ENCODE peak calls at places on chromosome 2, in eight cellular contexts. Q, T, D, J, Y, Z, N and M are unnamed samples.

GRCh38 chr2:236512902-236513433 is 56.7 kb upstream of the ACKR3 start:
- DNase-seq in J (peak), Y (peak), N (peak), Z (peak), T (peak), D (peak), Q (peak), M (peak)

GRCh38 chr2:178806543-178806942 is 680 bp downstream of the TTN start:
- DNase-seq in Z (no peak), T (no peak), Q (no peak), D (no peak), N (no peak), Y (no peak), J (no peak), M (no peak)

GRCh38 chr2:154425999-154426398 is 272.5 kb upstream of the KCNJ3 start:
- DNase-seq in T (no peak), Z (no peak), Y (no peak), J (peak), Q (no peak), D (no peak), N (peak), M (no peak)

GRCh38 chr2:137865954-137866540 is 98.2 kb upstream of the HNMT start:
- DNase-seq in Q (peak), N (peak), D (peak), Z (no peak), J (no peak), T (no peak), Y (no peak), M (peak)

GRCh38 chr2:20561703-20562454 is 89.0 kb downstream of the HS1BP3 start:
- DNase-seq in J (no peak), Y (no peak), D (peak), T (no peak), Z (no peak), N (no peak), Q (no peak), M (no peak)

GRCh38 chr2:2050321-2050905 is 280.7 kb downstream of the MYT1L start:
- DNase-seq in Y (no peak), Z (no peak), N (no peak), Q (no peak), T (no peak), D (no peak), J (no peak), M (no peak)

GRCh38 chr2:36362291-36362690 is 6.7 kb downstream of the CRIM1 start:
- DNase-seq in T (no peak), N (no peak), J (no peak), Y (no peak), Z (no peak), Q (no peak), D (no peak), M (peak)

GRCh38 chr2:145753966-145754365 is 1234.0 kb upstream of the ZEB2 start:
- DNase-seq in Y (no peak), D (peak), Z (no peak), J (no peak), Q (no peak), N (no peak), T (no peak), M (no peak)

GRCh38 chr2:146677280-146677679 is 1167.5 kb upstream of the ACVR2A start:
- DNase-seq in Q (peak), Y (no peak), D (no peak), N (no peak), Z (no peak), J (no peak), T (no peak), M (no peak)

GRCh38 chr2:196498962-196499361 is 140.6 kb upstream of the CCDC150 start:
- DNase-seq in D (no peak), N (no peak), Z (no peak), Q (no peak), Y (no peak), T (no peak), J (no peak), M (no peak)

GRCh38 chr2:207223051-207223450 is 57.3 kb upstream of the KLF7 start:
- DNase-seq in N (no peak), Y (no peak), T (no peak), J (no peak), Q (peak), Z (no peak), D (no peak), M (no peak)

GRCh38 chr2:148813603-148814065 is 61.4 kb upstream of the KIF5C start:
- DNase-seq in Z (no peak), T (peak), D (peak), N (peak), Q (no peak), J (no peak), Y (no peak), M (no peak)

GRCh38 chr2:114724513-114724912 is 282.1 kb downstream of the DPP10 start:
- DNase-seq in Z (no peak), T (no peak), Q (no peak), Y (no peak), D (no peak), J (no peak), N (no peak), M (no peak)

GRCh38 chr2:98931596-98931995 is 4.4 kb downstream of the CRACDL start:
- DNase-seq in J (no peak), T (no peak), Z (no peak), N (no peak), D (no peak), Q (no peak), Y (no peak), M (no peak)

GRCh38 chr2:184308706-184309105 is 289.6 kb upstream of the ZNF804A start:
- DNase-seq in Z (no peak), N (no peak), T (no peak), Q (no peak), D (no peak), J (no peak), Y (no peak), M (no peak)

GRCh38 chr2:170771049-170771937 is 1.1 kb downstream of the ERICH2 start:
- DNase-seq in N (no peak), D (no peak), Y (no peak), J (no peak), Q (peak), T (peak), Z (no peak), M (peak)

GRCh38 chr2:1561793-1562521 is 148.7 kb downstream of the TPO start:
- DNase-seq in D (no peak), Q (no peak), Z (no peak), T (peak), N (no peak), Y (peak), J (no peak), M (no peak)

GRCh38 chr2:187964742-187965141 is 326.9 kb upstream of the GULP1 start:
- DNase-seq in Q (no peak), D (no peak), T (no peak), Z (no peak), J (no peak), N (no peak), Y (no peak), M (no peak)

GRCh38 chr2:30358822-30359221 is 88.2 kb upstream of the LCLAT1 start:
- DNase-seq in J (no peak), Z (no peak), T (no peak), N (no peak), Y (no peak), D (no peak), Q (no peak), M (no peak)

GRCh38 chr2:108548221-108549003 is 14.1 kb downstream of the LIMS1 start:
- DNase-seq in D (no peak), N (no peak), J (no peak), T (no peak), Z (no peak), Y (no peak), Q (no peak), M (peak)

GRCh38 chr2:160492401-160493226 is 993 bp downstream of the RBMS1 start:
- DNase-seq in Z (peak), T (peak), Q (peak), N (peak), Y (peak), J (peak), D (peak), M (peak)

GRCh38 chr2:135586148-135586547 is 54.9 kb downstream of the R3HDM1 start:
- DNase-seq in Q (no peak), T (no peak), N (no peak), J (no peak), Y (no peak), Z (no peak), D (no peak), M (no peak)

GRCh38 chr2:239955086-239955988 is 69.8 kb downstream of the NDUFA10 start:
- DNase-seq in T (peak), N (no peak), Z (no peak), J (no peak), Y (no peak), Q (no peak), D (no peak), M (no peak)

GRCh38 chr2:55883829-55884228 is 39.8 kb downstream of the EFEMP1 start:
- DNase-seq in N (no peak), D (no peak), Y (no peak), Z (no peak), T (no peak), J (no peak), Q (no peak), M (no peak)

GRCh38 chr2:105373344-105373781 is 25.5 kb downstream of the FHL2 start:
- DNase-seq in N (peak), Q (no peak), J (peak), T (no peak), Y (peak), D (no peak), Z (no peak), M (no peak)

GRCh38 chr2:72153026-72153791 is 5.5 kb upstream of the CYP26B1 start:
- DNase-seq in T (no peak), N (peak), Y (no peak), J (no peak), D (no peak), Z (no peak), Q (no peak), M (no peak)

GRCh38 chr2:241137276-241138190 is 11.7 kb downstream of the PASK start:
- DNase-seq in Z (no peak), J (no peak), Y (peak), D (no peak), Q (no peak), T (no peak), N (no peak), M (no peak)

GRCh38 chr2:235493402-235493774 is 455 bp upstream of the AGAP1 start:
- DNase-seq in Y (peak), D (no peak), T (no peak), Z (no peak), J (no peak), N (no peak), Q (peak), M (no peak)

GRCh38 chr2:235492850-235493344 is 946 bp upstream of the AGAP1 start:
- DNase-seq in Y (no peak), Z (no peak), N (peak), J (peak), T (no peak), Q (no peak), D (no peak), M (no peak)

GRCh38 chr2:235494716-235495372 is 1.0 kb downstream of the AGAP1 start:
- DNase-seq in Y (peak), Z (no peak), T (no peak), J (peak), N (peak), Q (peak), D (peak), M (no peak)

GRCh38 chr2:235495373-235496238 is 1.8 kb downstream of the AGAP1 start:
- DNase-seq in Q (no peak), J (no peak), D (no peak), N (no peak), Z (no peak), Y (no peak), T (no peak), M (no peak)

DNA sequence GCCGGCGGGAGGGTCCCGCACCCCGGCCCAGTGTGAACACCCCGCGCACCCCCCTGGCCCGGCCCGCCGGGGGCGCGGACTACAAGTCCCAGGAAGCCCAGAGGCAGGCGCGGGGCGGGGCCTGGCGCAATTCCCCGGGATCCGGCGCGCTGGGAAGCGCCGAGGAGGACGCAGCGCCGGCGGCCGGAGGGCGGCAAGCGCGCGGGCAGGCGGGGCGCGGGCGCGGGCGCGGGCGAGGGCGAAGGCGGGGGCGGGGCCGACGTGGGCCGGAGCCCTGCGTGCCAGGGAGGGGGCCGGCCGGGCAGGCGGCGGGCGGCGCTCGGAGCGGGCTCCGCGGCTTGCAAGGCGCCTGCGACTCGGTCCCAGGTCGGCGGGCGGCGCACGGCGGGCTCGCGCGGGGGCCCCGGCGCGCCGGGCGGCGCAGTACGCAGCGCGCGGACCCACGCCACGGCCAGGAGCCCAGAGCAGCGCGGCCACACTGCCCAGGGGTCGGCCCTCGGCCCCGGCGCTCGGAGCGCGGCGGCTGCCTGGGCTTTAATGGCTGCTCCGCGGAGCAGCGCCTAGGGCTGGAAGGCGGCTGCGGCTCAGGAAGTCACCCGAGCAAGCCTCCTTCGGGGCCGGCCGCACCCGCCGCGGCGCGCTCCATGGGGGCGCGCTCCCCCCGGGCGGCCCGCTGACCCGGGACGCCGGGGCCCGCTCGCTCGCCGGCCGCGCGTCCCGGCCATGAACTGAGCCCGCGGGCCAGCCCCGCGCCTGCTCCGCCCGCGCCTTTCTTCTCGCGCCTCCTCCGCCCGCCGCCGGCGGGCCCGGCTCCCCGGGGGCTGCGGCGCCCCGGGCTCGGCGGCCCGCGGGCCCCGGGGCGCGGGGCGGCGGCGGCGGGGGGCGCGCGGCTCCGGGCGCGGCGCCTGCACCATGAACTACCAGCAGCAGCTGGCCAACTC is at the start of gene AGAP1:
- DNase-seq in T (peak), Z (peak), Q (peak), D (peak), J (peak), N (peak), Y (peak), M (peak)
- TF ChIP-seq POLR2A in T (no peak), Z (peak), Q (peak), D (no peak), J (no peak), N (peak), Y (no peak), M (no peak)

GRCh38 chr2:238496756-238497609 is 70.3 kb downstream of the ASB1 start:
- DNase-seq in J (no peak), N (no peak), D (no peak), Y (no peak), Z (peak), Q (no peak), T (peak), M (no peak)

GRCh38 chr2:238499731-238500570 is 73.2 kb downstream of the ASB1 start:
- DNase-seq in Y (no peak), T (peak), Z (peak), N (no peak), D (no peak), J (no peak), Q (no peak), M (no peak)

GRCh38 chr2:238498188-238498587 is 71.5 kb downstream of the ASB1 start:
- DNase-seq in D (no peak), J (no peak), Y (no peak), T (peak), Q (no peak), Z (peak), N (no peak), M (no peak)

GRCh38 chr2:238497610-238498005 is 70.9 kb downstream of the ASB1 start:
- DNase-seq in D (no peak), Z (no peak), J (no peak), Y (no peak), T (no peak), Q (no peak), N (no peak), M (no peak)

DNA sequence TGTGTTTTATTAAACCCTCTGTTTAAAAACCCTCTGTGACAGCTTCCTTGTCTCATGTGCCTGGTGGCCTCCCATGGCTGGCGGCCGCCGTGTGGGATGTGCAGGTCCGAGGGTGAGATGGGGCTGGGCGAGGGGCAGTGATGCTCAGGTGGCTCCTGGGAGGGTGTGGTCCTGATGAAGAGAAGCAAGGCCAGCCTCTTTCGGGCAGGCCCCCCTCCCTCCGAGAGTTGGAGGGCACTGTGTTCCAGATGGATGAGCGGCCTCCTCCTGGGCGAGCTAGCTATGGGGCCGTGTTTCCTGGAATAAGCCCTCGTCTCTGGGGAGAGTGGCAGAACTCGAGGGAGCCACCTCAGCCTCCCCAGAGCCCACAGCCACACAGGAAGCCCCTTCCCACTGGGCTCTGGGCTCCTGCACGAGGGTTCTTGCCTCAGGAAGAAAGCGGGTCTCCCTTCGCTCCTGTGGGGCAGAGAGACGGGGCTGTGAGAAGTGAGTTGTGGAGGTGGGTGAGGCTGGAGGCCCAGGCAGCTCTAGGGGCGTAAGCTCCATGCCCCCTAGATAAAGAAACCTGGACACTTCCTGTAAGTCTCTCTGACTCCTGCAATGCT is 72.1 kb downstream of the ASB1 start:
- DNase-seq in Y (no peak), T (peak), D (no peak), Z (peak), J (no peak), N (no peak), Q (no peak), M (no peak)
- TF ChIP-seq POLR2A in Y (no peak), T (no peak), D (no peak), Z (no peak), J (no peak), N (no peak), Q (no peak), M (no peak)

GRCh38 chr2:75221872-75222271 is 22.6 kb upstream of the TACR1 start:
- DNase-seq in Q (no peak), Z (no peak), T (no peak), J (no peak), N (no peak), Y (no peak), D (no peak), M (no peak)
- TF ChIP-seq POLR2A in Q (no peak), Z (no peak), T (no peak), J (no peak), N (no peak), Y (no peak), D (no peak), M (no peak)

GRCh38 chr2:64831134-64831976 is 157.8 kb upstream of the SLC1A4 start:
- DNase-seq in N (peak), Y (peak), Q (peak), J (peak), T (peak), D (peak), Z (peak), M (peak)
- TF ChIP-seq POLR2A in N (no peak), Y (no peak), Q (no peak), J (no peak), T (no peak), D (peak), Z (no peak), M (no peak)

GRCh38 chr2:127514485-127514884 is 11.8 kb downstream of the IWS1 start:
- DNase-seq in T (no peak), N (no peak), J (no peak), Z (no peak), D (no peak), Y (no peak), Q (no peak), M (no peak)
- TF ChIP-seq POLR2A in T (no peak), N (no peak), J (no peak), Z (no peak), D (no peak), Y (no peak), Q (no peak), M (no peak)